ENCODE peak calls at places on chromosomes 4 and X, in eight cellular contexts. One of them, this sample, is unnamed.
A peak's percentile ranks its signal among the peaks of the same experiment; 100 is the strongest.

GRCh38 chr4:60780874-60781273 is 419.3 kb upstream of the ADGRL3 start:
- DNase-seq in mammary epithelial cell: peak; percentile 36
- DNase-seq in IMR-90: peak; percentile 50
- DNase-seq in psoas muscle: no peak
- DNase-seq in lung: no peak
- DNase-seq in left ventricle myocardium inferior: no peak
- DNase-seq in PC-3: peak; percentile 77
- DNase-seq in pancreas: no peak
- DNase-seq in this sample: peak; percentile 41

GRCh38 chr4:915041-915474 is 17.1 kb downstream of the GAK start:
- DNase-seq in IMR-90: no peak
- DNase-seq in left ventricle myocardium inferior: no peak
- DNase-seq in pancreas: no peak
- DNase-seq in mammary epithelial cell: no peak
- DNase-seq in psoas muscle: no peak
- DNase-seq in PC-3: no peak
- DNase-seq in lung: no peak
- DNase-seq in this sample: no peak

GRCh38 chr4:91256043-91256442 is 1047.7 kb upstream of the GRID2 start:
- DNase-seq in left ventricle myocardium inferior: no peak
- DNase-seq in mammary epithelial cell: no peak
- DNase-seq in IMR-90: no peak
- DNase-seq in pancreas: no peak
- DNase-seq in psoas muscle: no peak
- DNase-seq in PC-3: no peak
- DNase-seq in lung: no peak
- DNase-seq in this sample: no peak

GRCh38 chr4:12949719-12950118 is 534.4 kb downstream of the RAB28 start:
- DNase-seq in lung: no peak
- DNase-seq in left ventricle myocardium inferior: no peak
- DNase-seq in mammary epithelial cell: no peak
- DNase-seq in psoas muscle: no peak
- DNase-seq in PC-3: peak; percentile 50
- DNase-seq in pancreas: no peak
- DNase-seq in IMR-90: no peak
- DNase-seq in this sample: no peak

GRCh38 chr4:1793940-1794808 is 1.1 kb downstream of the FGFR3 start:
- DNase-seq in pancreas: no peak
- DNase-seq in mammary epithelial cell: peak; percentile 26
- DNase-seq in lung: no peak
- DNase-seq in psoas muscle: no peak
- DNase-seq in PC-3: no peak
- DNase-seq in IMR-90: no peak
- DNase-seq in left ventricle myocardium inferior: no peak
- DNase-seq in this sample: no peak

GRCh38 chr4:108359130-108359709 is 190.5 kb upstream of the LEF1 start:
- DNase-seq in pancreas: no peak
- DNase-seq in lung: no peak
- DNase-seq in psoas muscle: no peak
- DNase-seq in left ventricle myocardium inferior: no peak
- DNase-seq in mammary epithelial cell: no peak
- DNase-seq in IMR-90: no peak
- DNase-seq in PC-3: no peak
- DNase-seq in this sample: no peak

GRCh38 chr4:156101571-156101970 is 147.9 kb upstream of the CTSO start:
- DNase-seq in lung: no peak
- DNase-seq in IMR-90: peak; percentile 21
- DNase-seq in mammary epithelial cell: no peak
- DNase-seq in psoas muscle: no peak
- DNase-seq in pancreas: no peak
- DNase-seq in PC-3: no peak
- DNase-seq in left ventricle myocardium inferior: no peak
- DNase-seq in this sample: no peak

GRCh38 chr4:155846929-155847328 is 19.1 kb downstream of the ASIC5 start:
- DNase-seq in psoas muscle: no peak
- DNase-seq in pancreas: no peak
- DNase-seq in PC-3: no peak
- DNase-seq in lung: no peak
- DNase-seq in mammary epithelial cell: no peak
- DNase-seq in left ventricle myocardium inferior: no peak
- DNase-seq in IMR-90: no peak
- DNase-seq in this sample: no peak

GRCh38 chrX:79231662-79232061 is 87.2 kb downstream of the GPR174 start:
- DNase-seq in IMR-90: no peak
- DNase-seq in mammary epithelial cell: no peak
- DNase-seq in psoas muscle: no peak
- DNase-seq in left ventricle myocardium inferior: no peak
- DNase-seq in pancreas: no peak
- DNase-seq in PC-3: no peak
- DNase-seq in lung: no peak
- DNase-seq in this sample: no peak

GRCh38 chr4:40238700-40239548 is 42.1 kb downstream of the RHOH start:
- DNase-seq in lung: no peak
- DNase-seq in left ventricle myocardium inferior: no peak
- DNase-seq in pancreas: no peak
- DNase-seq in PC-3: no peak
- DNase-seq in IMR-90: no peak
- DNase-seq in psoas muscle: no peak
- DNase-seq in mammary epithelial cell: no peak
- DNase-seq in this sample: no peak

GRCh38 chrX:72245461-72246089 is 6.7 kb upstream of the ERCC6L start:
- DNase-seq in pancreas: no peak
- DNase-seq in psoas muscle: peak; percentile 69
- DNase-seq in left ventricle myocardium inferior: peak; percentile 24
- DNase-seq in PC-3: peak; percentile 78
- DNase-seq in lung: peak; percentile 67
- DNase-seq in mammary epithelial cell: peak; percentile 41
- DNase-seq in IMR-90: peak; percentile 61
- DNase-seq in this sample: peak; percentile 22

GRCh38 chr4:94408549-94409374 is 43.0 kb upstream of the PDLIM5 start:
- DNase-seq in psoas muscle: no peak
- DNase-seq in lung: no peak
- DNase-seq in pancreas: no peak
- DNase-seq in IMR-90: peak; percentile 51
- DNase-seq in PC-3: no peak
- DNase-seq in mammary epithelial cell: no peak
- DNase-seq in left ventricle myocardium inferior: no peak
- DNase-seq in this sample: no peak

GRCh38 chr4:182569561-182569960 is 326.4 kb downstream of the TENM3 start:
- DNase-seq in left ventricle myocardium inferior: no peak
- DNase-seq in lung: no peak
- DNase-seq in IMR-90: no peak
- DNase-seq in pancreas: no peak
- DNase-seq in psoas muscle: no peak
- DNase-seq in PC-3: no peak
- DNase-seq in mammary epithelial cell: no peak
- DNase-seq in this sample: no peak

GRCh38 chrX:24243692-24244091 is 70.2 kb downstream of the SUPT20HL2 start:
- DNase-seq in mammary epithelial cell: no peak
- DNase-seq in lung: no peak
- DNase-seq in IMR-90: peak; percentile 9
- DNase-seq in left ventricle myocardium inferior: no peak
- DNase-seq in psoas muscle: no peak
- DNase-seq in PC-3: no peak
- DNase-seq in pancreas: no peak
- DNase-seq in this sample: no peak

GRCh38 chrX:38055170-38055847 is 49.0 kb downstream of the SYTL5 start:
- DNase-seq in IMR-90: peak; percentile 31
- DNase-seq in psoas muscle: no peak
- DNase-seq in pancreas: no peak
- DNase-seq in PC-3: peak; percentile 73
- DNase-seq in left ventricle myocardium inferior: no peak
- DNase-seq in lung: no peak
- DNase-seq in mammary epithelial cell: peak; percentile 60
- DNase-seq in this sample: peak; percentile 50

GRCh38 chrX:70656304-70656703 is 211.7 kb downstream of the DLG3 start:
- DNase-seq in IMR-90: no peak
- DNase-seq in psoas muscle: no peak
- DNase-seq in pancreas: no peak
- DNase-seq in PC-3: no peak
- DNase-seq in left ventricle myocardium inferior: no peak
- DNase-seq in mammary epithelial cell: no peak
- DNase-seq in lung: no peak
- DNase-seq in this sample: no peak

GRCh38 chr4:183600189-183600685 is 58.7 kb downstream of the RWDD4 start:
- DNase-seq in IMR-90: no peak
- DNase-seq in lung: no peak
- DNase-seq in PC-3: peak; percentile 16
- DNase-seq in pancreas: no peak
- DNase-seq in left ventricle myocardium inferior: no peak
- DNase-seq in psoas muscle: no peak
- DNase-seq in mammary epithelial cell: no peak
- DNase-seq in this sample: no peak

GRCh38 chrX:125306335-125306866 is 13.3 kb upstream of the TEX13C start:
- DNase-seq in IMR-90: no peak
- DNase-seq in psoas muscle: no peak
- DNase-seq in lung: no peak
- DNase-seq in left ventricle myocardium inferior: no peak
- DNase-seq in pancreas: no peak
- DNase-seq in mammary epithelial cell: no peak
- DNase-seq in PC-3: no peak
- DNase-seq in this sample: no peak

GRCh38 chr4:148397006-148397673 is 45.1 kb downstream of the NR3C2 start:
- DNase-seq in IMR-90: no peak
- DNase-seq in left ventricle myocardium inferior: no peak
- DNase-seq in psoas muscle: no peak
- DNase-seq in pancreas: no peak
- DNase-seq in mammary epithelial cell: no peak
- DNase-seq in lung: no peak
- DNase-seq in PC-3: no peak
- DNase-seq in this sample: no peak

GRCh38 chrX:110178179-110178865 is 139.6 kb downstream of the AMMECR1 start:
- DNase-seq in pancreas: no peak
- DNase-seq in psoas muscle: no peak
- DNase-seq in IMR-90: no peak
- DNase-seq in PC-3: no peak
- DNase-seq in lung: no peak
- DNase-seq in mammary epithelial cell: no peak
- DNase-seq in left ventricle myocardium inferior: no peak
- DNase-seq in this sample: peak; percentile 65

GRCh38 chr4:13988347-13989265 is 361.1 kb upstream of the BOD1L1 start:
- DNase-seq in PC-3: peak; percentile 9
- DNase-seq in left ventricle myocardium inferior: peak; percentile 28
- DNase-seq in pancreas: no peak
- DNase-seq in lung: peak; percentile 33
- DNase-seq in mammary epithelial cell: peak; percentile 94
- DNase-seq in psoas muscle: peak; percentile 68
- DNase-seq in IMR-90: peak; percentile 97
- DNase-seq in this sample: peak; percentile 27

GRCh38 chrX:102767287-102767686 is 46.7 kb downstream of the GPRASP3 start:
- DNase-seq in PC-3: no peak
- DNase-seq in lung: no peak
- DNase-seq in IMR-90: no peak
- DNase-seq in psoas muscle: no peak
- DNase-seq in left ventricle myocardium inferior: no peak
- DNase-seq in mammary epithelial cell: no peak
- DNase-seq in pancreas: no peak
- DNase-seq in this sample: no peak
- TF ChIP-seq CTCF in PC-3: no peak
- TF ChIP-seq CTCF in lung: no peak
- TF ChIP-seq CTCF in IMR-90: no peak
- TF ChIP-seq CTCF in psoas muscle: no peak
- TF ChIP-seq CTCF in left ventricle myocardium inferior: no peak
- TF ChIP-seq CTCF in mammary epithelial cell: no peak
- TF ChIP-seq CTCF in pancreas: no peak
- TF ChIP-seq CTCF in this sample: no peak

GRCh38 chr4:7191546-7192251 is 639 bp upstream of the SORCS2 start:
- DNase-seq in PC-3: no peak
- DNase-seq in psoas muscle: peak; percentile 55
- DNase-seq in lung: no peak
- DNase-seq in left ventricle myocardium inferior: no peak
- DNase-seq in pancreas: peak; percentile 73
- DNase-seq in mammary epithelial cell: no peak
- DNase-seq in IMR-90: no peak
- DNase-seq in this sample: no peak

GRCh38 chr4:7190668-7191545 is 1.4 kb upstream of the SORCS2 start:
- DNase-seq in PC-3: no peak
- DNase-seq in pancreas: no peak
- DNase-seq in left ventricle myocardium inferior: no peak
- DNase-seq in IMR-90: no peak
- DNase-seq in mammary epithelial cell: no peak
- DNase-seq in psoas muscle: peak; percentile 47
- DNase-seq in lung: no peak
- DNase-seq in this sample: no peak

GRCh38 chr4:7194251-7195137 is 2.2 kb downstream of the SORCS2 start:
- DNase-seq in PC-3: peak; percentile 61
- DNase-seq in mammary epithelial cell: no peak
- DNase-seq in lung: peak; percentile 79
- DNase-seq in IMR-90: no peak
- DNase-seq in left ventricle myocardium inferior: peak; percentile 42
- DNase-seq in pancreas: no peak
- DNase-seq in psoas muscle: peak; percentile 50
- DNase-seq in this sample: no peak

GRCh38 chr4:7193040-7193958 is 961 bp downstream of the SORCS2 start:
- DNase-seq in pancreas: peak; percentile 81
- DNase-seq in left ventricle myocardium inferior: no peak
- DNase-seq in lung: no peak
- DNase-seq in IMR-90: no peak
- DNase-seq in PC-3: peak; percentile 20
- DNase-seq in psoas muscle: peak; percentile 61
- DNase-seq in mammary epithelial cell: no peak
- DNase-seq in this sample: no peak

GRCh38 chr4:7192252-7193039 is at the start of gene SORCS2:
- DNase-seq in pancreas: peak; percentile 80
- DNase-seq in left ventricle myocardium inferior: peak; percentile 64
- DNase-seq in PC-3: peak; percentile 68
- DNase-seq in IMR-90: peak; percentile 39
- DNase-seq in mammary epithelial cell: no peak
- DNase-seq in lung: no peak
- DNase-seq in psoas muscle: peak; percentile 82
- DNase-seq in this sample: no peak
- H3K27me3 ChIP-seq in pancreas: no peaks in the 10 kb centered on the region
- H3K27me3 ChIP-seq in left ventricle myocardium inferior: peaks cover 79% of the 10 kb centered on the region
- H3K27me3 ChIP-seq in PC-3: no peaks in the 10 kb centered on the region
- H3K27me3 ChIP-seq in IMR-90: peaks cover 85% of the 10 kb centered on the region
- H3K27me3 ChIP-seq in mammary epithelial cell: peaks cover 12% of the 10 kb centered on the region
- H3K27me3 ChIP-seq in lung: peaks cover 4% of the 10 kb centered on the region
- H3K27me3 ChIP-seq in psoas muscle: peaks cover 9% of the 10 kb centered on the region
- H3K27me3 ChIP-seq in this sample: peaks cover 31% of the 10 kb centered on the region

GRCh38 chr4:7674706-7675105 is 240.0 kb upstream of the PSAPL1 start:
- DNase-seq in psoas muscle: peak; percentile 19
- DNase-seq in pancreas: no peak
- DNase-seq in left ventricle myocardium inferior: no peak
- DNase-seq in IMR-90: no peak
- DNase-seq in PC-3: no peak
- DNase-seq in lung: no peak
- DNase-seq in mammary epithelial cell: no peak
- DNase-seq in this sample: no peak
- TF ChIP-seq CTCF in psoas muscle: no peak
- TF ChIP-seq CTCF in pancreas: no peak
- TF ChIP-seq CTCF in left ventricle myocardium inferior: no peak
- TF ChIP-seq CTCF in IMR-90: no peak
- TF ChIP-seq CTCF in PC-3: no peak
- TF ChIP-seq CTCF in lung: no peak
- TF ChIP-seq CTCF in mammary epithelial cell: no peak
- TF ChIP-seq CTCF in this sample: no peak

DNA sequence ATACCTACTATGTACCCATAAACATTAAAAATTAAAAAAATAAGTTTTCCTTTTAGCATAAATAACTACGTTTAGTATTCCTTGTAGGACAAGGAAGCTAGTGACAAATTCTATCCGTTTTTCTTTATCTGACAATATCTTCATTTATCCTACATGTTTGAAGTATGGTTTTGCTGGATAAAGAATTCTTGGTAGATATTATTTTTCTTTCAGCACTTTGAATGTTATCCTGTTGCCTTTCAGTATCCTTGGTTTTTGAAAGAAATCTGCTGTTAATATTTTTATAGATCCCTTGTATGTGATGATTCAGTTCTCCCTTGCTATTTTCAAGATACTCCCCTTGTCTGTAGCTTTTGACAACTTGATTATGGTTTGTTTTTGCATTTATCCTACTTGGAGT is 76.6 kb downstream of the CASK start:
- DNase-seq in IMR-90: no peak
- DNase-seq in PC-3: no peak
- DNase-seq in mammary epithelial cell: no peak
- DNase-seq in left ventricle myocardium inferior: no peak
- DNase-seq in psoas muscle: no peak
- DNase-seq in lung: no peak
- DNase-seq in pancreas: no peak
- DNase-seq in this sample: no peak
- H3K27me3 ChIP-seq in IMR-90: no peaks in the 10 kb centered on the region
- H3K27me3 ChIP-seq in PC-3: no peaks in the 10 kb centered on the region
- H3K27me3 ChIP-seq in mammary epithelial cell: no peaks in the 10 kb centered on the region
- H3K27me3 ChIP-seq in left ventricle myocardium inferior: no peaks in the 10 kb centered on the region
- H3K27me3 ChIP-seq in psoas muscle: no peaks in the 10 kb centered on the region
- H3K27me3 ChIP-seq in lung: no peaks in the 10 kb centered on the region
- H3K27me3 ChIP-seq in pancreas: peaks cover 5% of the 10 kb centered on the region
- H3K27me3 ChIP-seq in this sample: no peaks in the 10 kb centered on the region

This sample was measured in bronchial epithelial cell.